ENCODE peak calls at places on chromosomes 11 and 22, in ten cellular contexts. B is stimulated activated effector memory CD8-positive, alpha-beta T cell treated with anti-CD3 and anti-CD28 coated beads, Interleukin-12 subunit alpha, Interleukin-12 subunit beta, amount 100 ng/mL, for 72 hours; J is HT1080; P is mucosa of gallbladder; X is fibroblast of pulmonary artery; D is HEK293T; E is cardiac fibroblast; I is germinal center; Y is T follicular helper cell; A is HFF-Myc. N is an unnamed sample.

GRCh38 chr11:95398437-95399112 is 167.6 kb upstream of the SESN3 start:
- DNase-seq in B (no peak), J (peak; percentile 33), P (no peak), X (peak; percentile 6), D (no peak), E (peak; percentile 44), I (no peak), Y (no peak), A (no peak), N (no peak)

GRCh38 chr22:42635531-42635930 is 4.9 kb downstream of the ATP5MGL start:
- DNase-seq in B (no peak), J (peak; percentile 95), P (peak; percentile 70), X (peak; percentile 77), D (no peak), E (peak; percentile 92), I (no peak), Y (no peak), A (no peak), N (peak; percentile 96)

GRCh38 chr11:96013459-96014213 is 89.7 kb upstream of the MTMR2 start:
- DNase-seq in B (no peak), J (no peak), P (no peak), X (no peak), D (no peak), E (no peak), I (no peak), Y (no peak), A (no peak), N (no peak)

GRCh38 chr11:65559951-65560537 is 1.9 kb upstream of the LTBP3 start:
- DNase-seq in B (no peak), J (peak; percentile 95), P (peak; percentile 43), X (peak; percentile 62), D (no peak), E (peak; percentile 59), I (no peak), Y (no peak), A (no peak), N (no peak)

GRCh38 chr11:3037041-3037944 is 19.9 kb downstream of the CARS1 start:
- DNase-seq in B (no peak), J (peak; percentile 52), P (peak; percentile 78), X (peak; percentile 74), D (peak; percentile 75), E (peak; percentile 80), I (peak; percentile 49), Y (no peak), A (no peak), N (peak; percentile 95)

GRCh38 chr11:33701831-33702230 is 1.2 kb upstream of the C11orf91 start:
- DNase-seq in B (no peak), J (peak; percentile 78), P (peak; percentile 73), X (peak; percentile 94), D (no peak), E (peak; percentile 97), I (no peak), Y (no peak), A (no peak), N (no peak)

GRCh38 chr11:70739091-70739490 is 340.8 kb downstream of the CTTN start:
- DNase-seq in B (no peak), J (no peak), P (no peak), X (no peak), D (no peak), E (no peak), I (no peak), Y (no peak), A (no peak), N (peak; percentile 67)

GRCh38 chr11:110053848-110054414 is 39.3 kb upstream of the ZC3H12C start:
- DNase-seq in B (no peak), J (no peak), P (no peak), X (no peak), D (no peak), E (no peak), I (no peak), Y (no peak), A (no peak), N (no peak)

GRCh38 chr22:36104988-36105387 is 55.6 kb downstream of the APOL3 start:
- DNase-seq in B (no peak), J (peak; percentile 46), P (no peak), X (no peak), D (no peak), E (no peak), I (no peak), Y (no peak), A (peak; percentile 32), N (no peak)

GRCh38 chr22:17741866-17742527 is 32.3 kb downstream of the BID start:
- DNase-seq in B (no peak), J (no peak), P (no peak), X (no peak), D (no peak), E (no peak), I (no peak), Y (no peak), A (no peak), N (peak; percentile 16)

GRCh38 chr11:122796128-122796717 is 42.1 kb upstream of the CRTAM start:
- DNase-seq in B (peak; percentile 84), J (peak; percentile 30), P (peak; percentile 45), X (peak; percentile 58), D (peak; percentile 73), E (peak; percentile 53), I (peak; percentile 58), Y (peak; percentile 33), A (no peak), N (no peak)

GRCh38 chr11:46326813-46327416 is 20.3 kb upstream of the DGKZ start:
- DNase-seq in B (no peak), J (no peak), P (no peak), X (no peak), D (no peak), E (no peak), I (no peak), Y (no peak), A (no peak), N (no peak)

GRCh38 chr11:47524200-47524874 is 28.6 kb downstream of the CELF1 start:
- DNase-seq in B (no peak), J (no peak), P (peak; percentile 27), X (no peak), D (no peak), E (peak; percentile 28), I (no peak), Y (peak; percentile 7), A (no peak), N (no peak)